ENCODE peak calls at places on chromosome 10, in five cellular contexts. One of them, this sample, is unnamed.

GRCh38 chr10:122044045-122044661 is 55.2 kb downstream of the TACC2 start:
- ATAC-seq in GM12878: no peak
- ATAC-seq in K562: no peak
- ATAC-seq in HepG2: peak; percentile 75
- ATAC-seq in upper lobe of left lung: no peak
- ATAC-seq in this sample: peak; percentile 78

GRCh38 chr10:44857363-44858016 is 53.6 kb upstream of the TMEM72 start:
- ATAC-seq in K562: peak; percentile 92
- ATAC-seq in GM12878: peak; percentile 86
- ATAC-seq in upper lobe of left lung: peak; percentile 83
- ATAC-seq in HepG2: peak; percentile 84
- ATAC-seq in this sample: peak; percentile 56

GRCh38 chr10:127117125-127117524 is 79.3 kb downstream of the INSYN2A start:
- ATAC-seq in HepG2: no peak
- ATAC-seq in GM12878: no peak
- ATAC-seq in K562: no peak
- ATAC-seq in upper lobe of left lung: no peak
- ATAC-seq in this sample: no peak

GRCh38 chr10:5587151-5588079 is 62.7 kb downstream of the CALML3 start:
- ATAC-seq in upper lobe of left lung: no peak
- ATAC-seq in GM12878: no peak
- ATAC-seq in K562: no peak
- ATAC-seq in HepG2: no peak
- ATAC-seq in this sample: no peak

GRCh38 chr10:30413996-30414576 is 19.9 kb upstream of the MAP3K8 start:
- ATAC-seq in HepG2: peak; percentile 80
- ATAC-seq in upper lobe of left lung: peak; percentile 92
- ATAC-seq in K562: peak; percentile 74
- ATAC-seq in GM12878: peak; percentile 71
- ATAC-seq in this sample: peak; percentile 89

GRCh38 chr10:22648547-22648961 is 65.8 kb downstream of the PIP4K2A start:
- ATAC-seq in K562: no peak
- ATAC-seq in GM12878: peak; percentile 72
- ATAC-seq in upper lobe of left lung: no peak
- ATAC-seq in HepG2: no peak
- ATAC-seq in this sample: no peak

GRCh38 chr10:88883443-88883799 is 3.4 kb downstream of the STAMBPL1 start:
- ATAC-seq in K562: no peak
- ATAC-seq in upper lobe of left lung: no peak
- ATAC-seq in GM12878: no peak
- ATAC-seq in HepG2: no peak
- ATAC-seq in this sample: no peak

GRCh38 chr10:62109532-62110293 is 158.9 kb downstream of the RTKN2 start:
- ATAC-seq in K562: no peak
- ATAC-seq in GM12878: peak; percentile 88
- ATAC-seq in upper lobe of left lung: peak; percentile 78
- ATAC-seq in HepG2: no peak
- ATAC-seq in this sample: no peak

GRCh38 chr10:6833458-6834011 is 253.5 kb upstream of the PRKCQ start:
- ATAC-seq in HepG2: no peak
- ATAC-seq in upper lobe of left lung: no peak
- ATAC-seq in K562: no peak
- ATAC-seq in GM12878: no peak
- ATAC-seq in this sample: no peak

GRCh38 chr10:46175311-46175710 is 111.5 kb upstream of the ANTXRL start:
- ATAC-seq in upper lobe of left lung: no peak
- ATAC-seq in HepG2: no peak
- ATAC-seq in GM12878: no peak
- ATAC-seq in K562: no peak
- ATAC-seq in this sample: no peak

GRCh38 chr10:128892005-128892404 is 575.0 kb upstream of the MGMT start:
- ATAC-seq in HepG2: no peak
- ATAC-seq in upper lobe of left lung: no peak
- ATAC-seq in K562: no peak
- ATAC-seq in GM12878: no peak
- ATAC-seq in this sample: no peak

DNA sequence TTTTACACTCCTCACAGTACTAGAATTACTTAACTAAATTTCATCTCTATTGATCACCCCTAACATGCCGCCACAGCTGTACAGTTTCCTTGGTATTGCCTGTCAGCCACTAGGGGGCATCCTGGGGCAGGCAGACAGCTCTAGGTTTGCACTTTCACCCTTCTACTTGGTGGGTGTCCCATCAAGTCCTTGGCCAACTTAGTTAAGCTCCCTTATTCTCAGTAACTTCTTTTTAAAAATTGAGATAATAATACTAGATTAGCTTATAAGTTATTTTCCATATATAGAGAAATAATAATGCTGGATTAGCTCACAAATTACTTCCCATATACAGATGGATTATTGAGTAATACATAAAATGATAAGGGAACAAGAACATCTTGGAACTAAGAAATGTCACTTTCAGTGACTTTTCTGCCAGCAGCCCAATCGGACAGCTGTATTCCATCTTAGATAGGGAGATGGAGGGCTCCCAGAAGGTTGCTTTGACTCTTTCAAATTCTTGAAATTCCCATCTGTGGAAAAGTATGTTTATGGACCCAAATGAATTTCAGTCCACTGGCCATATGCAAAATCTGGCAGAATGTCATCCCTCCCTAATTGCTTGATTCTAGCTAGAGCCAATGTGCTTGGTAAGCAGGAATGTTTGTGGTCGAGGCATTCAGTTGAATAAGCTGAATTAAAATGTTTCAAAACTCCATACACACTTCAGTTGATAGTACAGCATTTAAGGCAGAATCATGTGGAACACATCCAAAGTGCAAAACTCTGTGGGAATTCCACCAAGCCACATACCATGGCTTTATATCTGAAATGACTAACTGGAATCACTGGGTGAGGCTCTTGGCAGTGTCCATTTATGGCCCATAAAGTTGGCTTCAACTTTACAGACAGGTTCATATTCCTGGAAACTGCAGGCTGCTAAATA is 309.7 kb downstream of the CSTF2T start:
- ATAC-seq in GM12878: peak; percentile 96
- ATAC-seq in upper lobe of left lung: peak; percentile 58
- ATAC-seq in HepG2: peak; percentile 91
- ATAC-seq in K562: peak; percentile 79
- ATAC-seq in this sample: peak; percentile 48
- TF ChIP-seq EP300 in GM12878: no peak
- TF ChIP-seq EP300 in upper lobe of left lung: no peak
- TF ChIP-seq EP300 in HepG2: no peak
- TF ChIP-seq EP300 in K562: no peak
- TF ChIP-seq EP300 in this sample: no peak

DNA sequence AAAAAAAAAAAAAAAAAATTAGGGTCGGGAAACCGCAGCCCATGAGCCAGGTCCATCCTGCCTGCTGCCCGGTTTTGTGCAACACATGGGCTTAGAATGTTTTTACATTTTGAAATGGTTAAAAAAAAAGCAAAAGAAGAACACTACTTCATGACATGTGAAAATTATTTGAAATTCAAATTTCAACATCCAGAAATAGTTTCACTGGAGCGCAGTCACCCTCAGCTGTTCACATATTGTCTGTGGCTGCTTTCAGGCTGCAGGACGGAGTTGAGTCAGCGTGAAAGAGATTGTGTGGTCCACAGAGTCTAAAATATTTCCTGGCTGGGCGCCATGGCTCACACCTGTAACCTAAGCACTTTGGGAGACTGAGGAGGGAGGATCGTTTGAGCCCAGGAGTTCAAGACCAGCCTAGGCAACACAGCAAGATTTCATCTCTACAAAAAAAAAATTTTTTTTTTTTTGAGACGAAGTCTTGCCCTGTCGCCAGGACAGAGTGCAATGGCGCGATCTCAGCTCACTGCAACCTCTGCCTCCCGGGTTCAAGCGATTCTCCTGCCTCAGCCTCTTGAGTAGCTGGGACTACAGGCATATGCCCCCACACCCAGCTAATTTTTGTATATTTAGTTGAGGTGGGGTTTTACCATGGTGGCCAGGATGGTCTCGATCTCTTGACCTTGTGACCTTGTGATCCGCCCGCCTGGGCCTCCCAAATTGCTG is 63.9 kb upstream of the ECHDC3 start:
- ATAC-seq in HepG2: peak; percentile 69
- ATAC-seq in upper lobe of left lung: no peak
- ATAC-seq in K562: peak; percentile 32
- ATAC-seq in GM12878: peak; percentile 93
- ATAC-seq in this sample: no peak
- TF ChIP-seq POLR2AphosphoS5 in HepG2: no peak
- TF ChIP-seq POLR2AphosphoS5 in upper lobe of left lung: no peak
- TF ChIP-seq POLR2AphosphoS5 in K562: no peak
- TF ChIP-seq POLR2AphosphoS5 in GM12878: peak; percentile 65
- TF ChIP-seq POLR2AphosphoS5 in this sample: no peak

GRCh38 chr10:87817873-87818504 is at the start of gene ATAD1:
- ATAC-seq in HepG2: peak; percentile 96
- ATAC-seq in GM12878: peak; percentile 87
- ATAC-seq in K562: peak; percentile 93
- ATAC-seq in upper lobe of left lung: peak; percentile 99
- ATAC-seq in this sample: peak; percentile 95

GRCh38 chr10:87817291-87817872 is 644 bp downstream of the ATAD1 start:
- ATAC-seq in K562: peak; percentile 59
- ATAC-seq in GM12878: peak; percentile 48
- ATAC-seq in upper lobe of left lung: peak; percentile 47
- ATAC-seq in HepG2: peak; percentile 58
- ATAC-seq in this sample: no peak

GRCh38 chr10:87816163-87816841 is 1.7 kb downstream of the ATAD1 start:
- ATAC-seq in K562: no peak
- ATAC-seq in HepG2: no peak
- ATAC-seq in upper lobe of left lung: no peak
- ATAC-seq in GM12878: no peak
- ATAC-seq in this sample: no peak

GRCh38 chr10:87818505-87819273 is 663 bp upstream of the ATAD1 start:
- ATAC-seq in HepG2: peak; percentile 66
- ATAC-seq in GM12878: peak; percentile 62
- ATAC-seq in upper lobe of left lung: peak; percentile 62
- ATAC-seq in K562: peak; percentile 58
- ATAC-seq in this sample: peak; percentile 28

GRCh38 chr10:87816842-87817178 is 1.2 kb downstream of the ATAD1 start:
- ATAC-seq in GM12878: peak; percentile 12
- ATAC-seq in upper lobe of left lung: no peak
- ATAC-seq in K562: peak; percentile 9
- ATAC-seq in HepG2: no peak
- ATAC-seq in this sample: no peak
- H3K4me3 ChIP-seq in GM12878: peak overlapping the region; percentile 94
- H3K4me3 ChIP-seq in upper lobe of left lung: peak overlapping the region; percentile 59
- H3K4me3 ChIP-seq in K562: peak overlapping the region; percentile 49
- H3K4me3 ChIP-seq in HepG2: peak overlapping the region; percentile 76
- H3K4me3 ChIP-seq in this sample: peak overlapping the region; percentile 76

DNA sequence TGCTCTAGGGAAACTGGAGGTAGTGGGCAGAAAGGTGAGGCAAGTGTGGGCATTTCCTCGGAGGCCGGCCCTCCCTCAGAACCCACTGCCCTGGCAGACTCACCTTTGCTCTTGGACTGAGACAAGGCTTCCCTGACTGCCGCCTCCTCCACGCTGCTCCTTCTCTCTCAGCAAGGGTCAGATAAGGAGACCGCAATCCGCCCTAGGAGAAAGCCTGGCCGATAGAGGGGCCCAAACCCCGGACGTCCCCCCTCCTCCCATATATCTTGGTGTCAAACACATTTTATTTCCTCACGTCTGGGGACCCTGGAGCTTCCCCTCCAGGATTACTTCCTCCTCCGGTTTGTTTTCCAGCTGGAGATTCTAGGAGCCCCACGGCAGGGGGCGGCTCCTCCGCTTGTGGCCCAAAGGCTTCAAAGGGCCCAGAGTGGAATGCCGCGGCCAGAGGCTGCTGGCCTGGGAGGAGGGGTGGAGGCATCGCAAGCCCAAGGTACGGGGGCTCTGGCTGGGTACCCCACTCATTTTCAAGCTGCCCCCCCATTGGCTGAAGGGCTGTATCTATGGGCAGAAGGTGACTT is 31.6 kb upstream of the LBX1 start:
- ATAC-seq in HepG2: peak; percentile 31
- ATAC-seq in K562: peak; percentile 65
- ATAC-seq in GM12878: no peak
- ATAC-seq in upper lobe of left lung: no peak
- ATAC-seq in this sample: no peak
- TF ChIP-seq EP300 in HepG2: no peak
- TF ChIP-seq EP300 in K562: no peak
- TF ChIP-seq EP300 in GM12878: no peak
- TF ChIP-seq EP300 in upper lobe of left lung: no peak
- TF ChIP-seq EP300 in this sample: no peak

DNA sequence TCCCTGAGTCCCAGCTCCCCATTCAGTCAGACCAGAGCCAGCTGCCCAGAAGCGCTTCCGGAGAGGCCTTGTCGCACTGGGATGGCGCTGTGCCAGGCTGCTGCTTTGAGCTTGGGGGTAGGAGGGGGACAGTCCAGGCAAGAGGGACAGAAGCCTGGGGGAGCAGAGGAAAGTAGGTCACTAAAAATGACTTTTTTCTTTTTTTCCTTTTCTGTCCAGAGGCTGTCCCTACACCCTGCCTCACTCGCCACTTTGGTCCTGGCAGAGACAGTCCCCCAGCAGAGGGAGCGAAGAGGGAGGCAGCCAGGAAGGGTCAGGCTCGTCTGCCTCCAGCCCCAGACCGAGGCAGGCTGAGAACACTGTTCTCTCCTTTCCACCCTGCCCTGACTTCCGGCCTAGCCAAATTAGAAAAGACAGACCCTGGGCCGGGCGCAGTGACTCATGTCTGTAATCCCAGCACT is 15.8 kb upstream of the TRIM8 start:
- ATAC-seq in upper lobe of left lung: peak; percentile 2
- ATAC-seq in GM12878: no peak
- ATAC-seq in HepG2: peak; percentile 4
- ATAC-seq in K562: no peak
- ATAC-seq in this sample: peak; percentile 14
- TF ChIP-seq POLR2AphosphoS5 in upper lobe of left lung: no peak
- TF ChIP-seq POLR2AphosphoS5 in GM12878: no peak
- TF ChIP-seq POLR2AphosphoS5 in HepG2: no peak
- TF ChIP-seq POLR2AphosphoS5 in K562: no peak
- TF ChIP-seq POLR2AphosphoS5 in this sample: no peak

GRCh38 chr10:27714349-27714748 is 31.3 kb downstream of the MKX start:
- ATAC-seq in GM12878: no peak
- ATAC-seq in HepG2: no peak
- ATAC-seq in K562: no peak
- ATAC-seq in upper lobe of left lung: no peak
- ATAC-seq in this sample: no peak
- H3K4me3 ChIP-seq in GM12878: no peak overlapping the region
- H3K4me3 ChIP-seq in HepG2: no peak overlapping the region
- H3K4me3 ChIP-seq in K562: no peak overlapping the region
- H3K4me3 ChIP-seq in upper lobe of left lung: no peak overlapping the region
- H3K4me3 ChIP-seq in this sample: peak overlapping the region; percentile 11

GRCh38 chr10:32980558-32981468 is 22.8 kb upstream of the ITGB1 start:
- ATAC-seq in GM12878: peak; percentile 94
- ATAC-seq in K562: peak; percentile 97
- ATAC-seq in upper lobe of left lung: peak; percentile 97
- ATAC-seq in HepG2: peak; percentile 92
- ATAC-seq in this sample: peak; percentile 97
- TF ChIP-seq EP300 in GM12878: no peak
- TF ChIP-seq EP300 in K562: no peak
- TF ChIP-seq EP300 in upper lobe of left lung: peak; percentile 55
- TF ChIP-seq EP300 in HepG2: peak; percentile 58
- TF ChIP-seq EP300 in this sample: peak; percentile 35

This sample was measured in gastroesophageal sphincter.